ENCODE peak calls at places on chromosomes 5 and 9, in eight cellular contexts. Z is NT2/D1; H is aorta; N is CD8-positive, alpha-beta T cell; E is heart left ventricle; Y is small intestine; U is K562; L is fibroblast of lung. O is an unnamed sample.

GRCh38 chr9:115263731-115264130 is 145.8 kb upstream of the TNC start:
- DNase-seq in Z (no peak), H (no peak), N (no peak), E (no peak), Y (no peak), U (no peak), L (peak; percentile 82), O (no peak)

GRCh38 chr9:5269249-5269715 is 35.2 kb downstream of the RLN2 start:
- DNase-seq in Z (peak; percentile 70), H (no peak), N (no peak), E (no peak), Y (no peak), U (no peak), L (peak; percentile 90), O (no peak)

GRCh38 chr5:162870966-162871365 is 566.4 kb upstream of the CCNG1 start:
- DNase-seq in Z (no peak), H (no peak), N (no peak), E (no peak), Y (no peak), U (no peak), L (no peak), O (no peak)

GRCh38 chr9:134475051-134475790 is 149.0 kb downstream of the RXRA start:
- DNase-seq in Z (no peak), H (peak; percentile 90), N (peak; percentile 46), E (peak; percentile 83), Y (peak; percentile 24), U (no peak), L (peak; percentile 81), O (no peak)

GRCh38 chr9:98085955-98086354 is 29.4 kb downstream of the NANS start:
- DNase-seq in Z (no peak), H (no peak), N (no peak), E (no peak), Y (no peak), U (peak; percentile 41), L (no peak), O (peak; percentile 59)

GRCh38 chr5:1799110-1799601 is 481 bp downstream of the MRPL36 start:
- DNase-seq in Z (no peak), H (no peak), N (no peak), E (no peak), Y (peak; percentile 17), U (no peak), L (peak; percentile 16), O (no peak)

GRCh38 chr9:121154782-121155181 is 46.9 kb downstream of the RAB14 start:
- DNase-seq in Z (no peak), H (no peak), N (no peak), E (no peak), Y (no peak), U (peak; percentile 44), L (peak; percentile 70), O (no peak)

GRCh38 chr5:149762958-149763630 is 33.0 kb downstream of the PPARGC1B start:
- DNase-seq in Z (no peak), H (peak; percentile 52), N (no peak), E (no peak), Y (no peak), U (no peak), L (no peak), O (no peak)

GRCh38 chr9:96400132-96400910 is 16.8 kb upstream of the SLC35D2 start:
- DNase-seq in Z (no peak), H (no peak), N (no peak), E (no peak), Y (no peak), U (no peak), L (no peak), O (no peak)

GRCh38 chr5:159478950-159479349 is 148.7 kb upstream of the IL12B start:
- DNase-seq in Z (no peak), H (no peak), N (no peak), E (no peak), Y (no peak), U (no peak), L (no peak), O (no peak)

GRCh38 chr5:88785396-88786216 is 97.4 kb downstream of the MEF2C start:
- DNase-seq in Z (peak; percentile 16), H (no peak), N (no peak), E (no peak), Y (no peak), U (no peak), L (peak; percentile 98), O (no peak)

GRCh38 chr9:118570076-118570475 is 799.2 kb downstream of the BRINP1 start:
- DNase-seq in Z (no peak), H (no peak), N (no peak), E (no peak), Y (no peak), U (no peak), L (no peak), O (no peak)

GRCh38 chr5:56460681-56461191 is 227.6 kb upstream of the ANKRD55 start:
- DNase-seq in Z (no peak), H (no peak), N (no peak), E (no peak), Y (no peak), U (no peak), L (peak; percentile 16), O (no peak)

GRCh38 chr9:70322096-70322495 is 63.3 kb downstream of the SMC5 start:
- DNase-seq in Z (no peak), H (no peak), N (no peak), E (no peak), Y (no peak), U (no peak), L (no peak), O (no peak)

GRCh38 chr9:115016369-115016768 is 86.0 kb upstream of the TNFSF8 start:
- DNase-seq in Z (no peak), H (no peak), N (no peak), E (peak; percentile 37), Y (no peak), U (no peak), L (no peak), O (no peak)

GRCh38 chr9:84294551-84294950 is 46.0 kb downstream of the SLC28A3 start:
- DNase-seq in Z (no peak), H (no peak), N (no peak), E (no peak), Y (peak; percentile 48), U (peak; percentile 7), L (no peak), O (no peak)

GRCh38 chr9:75709698-75710097 is 180.8 kb upstream of the PCSK5 start:
- DNase-seq in Z (no peak), H (no peak), N (no peak), E (no peak), Y (no peak), U (no peak), L (no peak), O (no peak)

GRCh38 chr9:111957856-111958631 is 61.4 kb downstream of the UGCG start:
- DNase-seq in Z (no peak), H (no peak), N (peak; percentile 13), E (no peak), Y (peak; percentile 50), U (no peak), L (peak; percentile 99), O (no peak)

GRCh38 chr9:128162215-128163026 is 2.4 kb downstream of the BBLN start:
- DNase-seq in Z (no peak), H (peak; percentile 93), N (no peak), E (peak; percentile 74), Y (no peak), U (no peak), L (peak; percentile 23), O (no peak)

GRCh38 chr9:81584099-81584498 is 105.2 kb downstream of the TLE1 start:
- DNase-seq in Z (no peak), H (no peak), N (no peak), E (no peak), Y (no peak), U (no peak), L (no peak), O (no peak)
- H3K36me3 ChIP-seq in Z (peaks cover 61% of the 10 kb centered on the region), H (peaks cover 2% of the 10 kb centered on the region), N (no peaks in the 10 kb centered on the region), E (peaks cover 34% of the 10 kb centered on the region), Y (peaks cover 10% of the 10 kb centered on the region), U (no peaks in the 10 kb centered on the region), L (peaks cover 10% of the 10 kb centered on the region), O (peaks cover 67% of the 10 kb centered on the region)

GRCh38 chr9:92726971-92727715 is 37.5 kb downstream of the BICD2 start:
- DNase-seq in Z (no peak), H (peak; percentile 37), N (no peak), E (peak; percentile 60), Y (no peak), U (no peak), L (no peak), O (no peak)

GRCh38 chr9:92724528-92725265 is 39.9 kb downstream of the BICD2 start:
- DNase-seq in Z (no peak), H (peak; percentile 53), N (no peak), E (no peak), Y (no peak), U (no peak), L (no peak), O (no peak)

GRCh38 chr9:92726348-92726747 is 38.3 kb downstream of the BICD2 start:
- DNase-seq in Z (no peak), H (peak; percentile 43), N (no peak), E (no peak), Y (no peak), U (no peak), L (no peak), O (no peak)

GRCh38 chr9:92725266-92725545 is 39.4 kb downstream of the BICD2 start:
- DNase-seq in Z (no peak), H (no peak), N (no peak), E (no peak), Y (no peak), U (no peak), L (no peak), O (no peak)

DNA sequence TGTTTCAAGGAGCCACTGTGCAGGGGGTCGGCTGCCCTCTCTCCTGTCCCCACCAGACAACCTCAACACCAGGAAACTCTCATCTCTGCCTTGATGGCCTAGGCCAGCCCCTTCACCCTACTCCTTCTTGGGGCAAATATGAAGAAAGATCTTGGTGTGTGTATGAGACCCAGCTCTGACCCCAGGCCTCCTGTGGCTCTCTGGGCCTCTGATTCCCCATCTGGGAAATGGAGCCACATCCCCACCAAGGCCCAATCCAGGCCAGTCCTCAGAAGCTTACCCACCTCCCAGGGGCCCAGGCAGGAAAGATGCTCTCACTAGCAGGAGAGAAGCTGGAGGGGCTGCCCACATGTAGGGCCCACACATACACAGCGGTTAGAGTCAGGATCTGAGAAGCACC is 38.9 kb downstream of the BICD2 start:
- DNase-seq in Z (no peak), H (peak; percentile 59), N (no peak), E (no peak), Y (no peak), U (no peak), L (no peak), O (no peak)
- H3K36me3 ChIP-seq in Z (peaks cover 89% of the 10 kb centered on the region), H (peaks cover 7% of the 10 kb centered on the region), N (peaks cover 8% of the 10 kb centered on the region), E (peaks cover 61% of the 10 kb centered on the region), Y (no peaks in the 10 kb centered on the region), U (peaks cover 53% of the 10 kb centered on the region), L (peaks cover 18% of the 10 kb centered on the region), O (peaks cover 74% of the 10 kb centered on the region)

DNA sequence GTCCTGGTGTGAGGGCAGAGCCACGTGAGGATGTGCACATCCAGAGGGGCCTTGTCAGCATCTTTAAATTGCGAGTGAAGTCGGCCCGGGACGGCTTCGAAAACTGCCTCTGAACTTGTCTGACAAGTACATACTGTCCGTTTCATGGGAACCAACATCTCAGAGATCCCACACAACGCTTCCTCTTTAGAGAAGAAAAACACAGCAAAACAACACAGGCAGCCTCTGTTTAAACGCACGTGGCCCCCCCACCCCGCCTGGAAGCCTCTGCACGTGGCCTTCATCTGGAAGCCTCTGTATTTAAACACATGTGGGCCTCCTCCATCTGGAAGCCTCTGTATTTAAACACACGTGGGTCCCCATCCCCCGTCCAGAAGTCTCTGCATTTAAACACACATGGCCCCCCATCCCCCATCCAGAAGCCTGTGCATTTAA is 29.2 kb downstream of the CEP72 start:
- DNase-seq in Z (no peak), H (peak; percentile 63), N (no peak), E (no peak), Y (no peak), U (no peak), L (no peak), O (no peak)
- H3K36me3 ChIP-seq in Z (peaks cover 92% of the 10 kb centered on the region), H (peaks cover 1% of the 10 kb centered on the region), N (peaks cover 5% of the 10 kb centered on the region), E (peaks cover 41% of the 10 kb centered on the region), Y (peaks cover 3% of the 10 kb centered on the region), U (peaks cover 99% of the 10 kb centered on the region), L (peaks cover 13% of the 10 kb centered on the region), O (peaks cover 99% of the 10 kb centered on the region)

GRCh38 chr5:10860645-10861455 is 99.8 kb upstream of the DAP start:
- DNase-seq in Z (no peak), H (no peak), N (no peak), E (no peak), Y (no peak), U (no peak), L (peak; percentile 83), O (no peak)
- H3K36me3 ChIP-seq in Z (no peaks in the 10 kb centered on the region), H (no peaks in the 10 kb centered on the region), N (no peaks in the 10 kb centered on the region), E (no peaks in the 10 kb centered on the region), Y (no peaks in the 10 kb centered on the region), U (no peaks in the 10 kb centered on the region), L (no peaks in the 10 kb centered on the region), O (no peaks in the 10 kb centered on the region)

O was measured in neuronal stem cell.